ENCODE peak calls at places on chromosomes 13 and 19, in five cellular contexts. D is cardiac muscle cell, Z is GM23338, B is choroid plexus epithelial cell, G is H9. A is an unnamed sample.

GRCh38 chr13:72293206-72293605 is 426.2 kb upstream of the DACH1 start:
- DNase-seq in D (no peak), Z (no peak), B (no peak), G (no peak), A (no peak)

GRCh38 chr19:4704317-4704673 is 19.3 kb downstream of the DPP9 start:
- DNase-seq in D (no peak), Z (no peak), B (no peak), G (no peak), A (no peak)

GRCh38 chr19:29404015-29404414 is 121.8 kb upstream of the VSTM2B start:
- DNase-seq in D (no peak), Z (no peak), B (no peak), G (no peak), A (no peak)

GRCh38 chr19:17725422-17726078 is 6.3 kb downstream of the MAP1S start:
- DNase-seq in D (no peak), Z (peak; percentile 74), B (no peak), G (peak; percentile 72), A (no peak)

GRCh38 chr19:53958168-53958571 is 4.6 kb upstream of the CACNG8 start:
- DNase-seq in D (peak; percentile 56), Z (peak; percentile 96), B (peak; percentile 29), G (peak; percentile 80), A (no peak)

GRCh38 chr13:21528616-21529015 is 69.5 kb upstream of the ZDHHC20 start:
- DNase-seq in D (peak; percentile 15), Z (no peak), B (peak; percentile 67), G (no peak), A (no peak)

GRCh38 chr13:84431646-84432045 is 549.4 kb upstream of the SLITRK1 start:
- DNase-seq in D (no peak), Z (no peak), B (peak; percentile 50), G (no peak), A (no peak)

GRCh38 chr19:17942582-17943283 is 9.9 kb downstream of the CCDC124 start:
- DNase-seq in D (no peak), Z (peak; percentile 85), B (no peak), G (peak; percentile 76), A (no peak)

GRCh38 chr13:94549241-94550029 is 46.5 kb downstream of the TGDS start:
- DNase-seq in D (peak; percentile 96), Z (peak; percentile 87), B (peak; percentile 96), G (peak; percentile 91), A (peak; percentile 86)

GRCh38 chr19:45524575-45525129 is 17.4 kb downstream of the VASP start:
- DNase-seq in D (no peak), Z (no peak), B (no peak), G (no peak), A (no peak)

GRCh38 chr19:36113895-36114762 is 546 bp downstream of the POLR2I start:
- DNase-seq in D (peak; percentile 43), Z (peak; percentile 83), B (peak; percentile 24), G (peak; percentile 64), A (peak; percentile 40)

GRCh38 chr19:39924952-39925351 is 9.5 kb downstream of the FCGBP start:
- DNase-seq in D (no peak), Z (no peak), B (no peak), G (no peak), A (no peak)

GRCh38 chr13:49421391-49421790 is 22.5 kb downstream of the CAB39L start:
- DNase-seq in D (peak; percentile 27), Z (peak; percentile 74), B (peak; percentile 28), G (peak; percentile 78), A (peak; percentile 8)

GRCh38 chr13:73224708-73225107 is 165.9 kb downstream of the KLF5 start:
- DNase-seq in D (peak; percentile 41), Z (no peak), B (peak; percentile 11), G (no peak), A (peak; percentile 89)

GRCh38 chr13:49238621-49239020 is 9.1 kb upstream of the CDADC1 start:
- DNase-seq in D (no peak), Z (no peak), B (no peak), G (no peak), A (no peak)

GRCh38 chr13:45728759-45729158 is 26.6 kb downstream of the CBY2 start:
- DNase-seq in D (peak; percentile 7), Z (peak; percentile 89), B (no peak), G (peak; percentile 79), A (peak; percentile 34)

GRCh38 chr13:77298403-77298802 is 28.5 kb downstream of the MYCBP2 start:
- DNase-seq in D (no peak), Z (no peak), B (no peak), G (no peak), A (no peak)

GRCh38 chr13:101627556-101627943 is 175.1 kb downstream of the ITGBL1 start:
- DNase-seq in D (no peak), Z (no peak), B (no peak), G (no peak), A (no peak)

GRCh38 chr19:57302020-57302465 is 18.2 kb upstream of the ZNF543 start:
- DNase-seq in D (peak; percentile 97), Z (no peak), B (peak; percentile 98), G (no peak), A (peak; percentile 98)

GRCh38 chr19:34573226-34573864 is 91.8 kb downstream of the WTIP start:
- DNase-seq in D (no peak), Z (no peak), B (no peak), G (no peak), A (no peak)

GRCh38 chr19:50248413-50248812 is 45.0 kb downstream of the MYH14 start:
- DNase-seq in D (no peak), Z (no peak), B (no peak), G (no peak), A (no peak)

GRCh38 chr19:956747-957451 is 27.2 kb upstream of the WDR18 start:
- DNase-seq in D (peak; percentile 33), Z (peak; percentile 60), B (peak; percentile 36), G (peak; percentile 67), A (no peak)

GRCh38 chr13:27922974-27923612 is 3.3 kb downstream of the PDX1 start:
- DNase-seq in D (no peak), Z (peak; percentile 19), B (no peak), G (no peak), A (no peak)
- TF ChIP-seq CTCF in D (no peak), Z (no peak), B (no peak), G (no peak), A (no peak)

GRCh38 chr13:29254971-29255370 is 340.5 kb downstream of the SLC7A1 start:
- DNase-seq in D (no peak), Z (no peak), B (no peak), G (no peak), A (no peak)
- TF ChIP-seq CTCF in D (no peak), Z (no peak), B (no peak), G (no peak), A (no peak)

GRCh38 chr13:95793018-95793555 is 116.1 kb downstream of the DNAJC3 start:
- DNase-seq in D (peak; percentile 11), Z (no peak), B (no peak), G (no peak), A (no peak)
- TF ChIP-seq CTCF in D (no peak), Z (no peak), B (no peak), G (no peak), A (no peak)

GRCh38 chr19:32324631-32325215 is 20.7 kb upstream of the ZNF507 start:
- DNase-seq in D (peak; percentile 33), Z (no peak), B (peak; percentile 42), G (no peak), A (no peak)
- TF ChIP-seq CTCF in D (peak; percentile 31), Z (peak; percentile 37), B (peak; percentile 37), G (no peak), A (no peak)

GRCh38 chr13:39144941-39145533 is 106.8 kb downstream of the NHLRC3 start:
- DNase-seq in D (peak; percentile 86), Z (peak; percentile 80), B (peak; percentile 87), G (peak; percentile 51), A (peak; percentile 75)
- TF ChIP-seq CTCF in D (peak; percentile 84), Z (peak; percentile 88), B (peak; percentile 93), G (peak; percentile 81), A (peak; percentile 66)

GRCh38 chr19:15843186-15843585 is 27.7 kb upstream of the OR10H1 start:
- DNase-seq in D (no peak), Z (no peak), B (no peak), G (no peak), A (no peak)

GRCh38 chr19:15836595-15837398 is 21.3 kb upstream of the OR10H1 start:
- DNase-seq in D (peak; percentile 97), Z (no peak), B (peak; percentile 93), G (no peak), A (peak; percentile 99)

GRCh38 chr19:15846923-15847322 is 31.5 kb upstream of the OR10H1 start:
- DNase-seq in D (no peak), Z (no peak), B (no peak), G (no peak), A (no peak)

GRCh38 chr19:15840833-15841232 is 25.4 kb upstream of the OR10H1 start:
- DNase-seq in D (no peak), Z (no peak), B (no peak), G (no peak), A (no peak)

DNA sequence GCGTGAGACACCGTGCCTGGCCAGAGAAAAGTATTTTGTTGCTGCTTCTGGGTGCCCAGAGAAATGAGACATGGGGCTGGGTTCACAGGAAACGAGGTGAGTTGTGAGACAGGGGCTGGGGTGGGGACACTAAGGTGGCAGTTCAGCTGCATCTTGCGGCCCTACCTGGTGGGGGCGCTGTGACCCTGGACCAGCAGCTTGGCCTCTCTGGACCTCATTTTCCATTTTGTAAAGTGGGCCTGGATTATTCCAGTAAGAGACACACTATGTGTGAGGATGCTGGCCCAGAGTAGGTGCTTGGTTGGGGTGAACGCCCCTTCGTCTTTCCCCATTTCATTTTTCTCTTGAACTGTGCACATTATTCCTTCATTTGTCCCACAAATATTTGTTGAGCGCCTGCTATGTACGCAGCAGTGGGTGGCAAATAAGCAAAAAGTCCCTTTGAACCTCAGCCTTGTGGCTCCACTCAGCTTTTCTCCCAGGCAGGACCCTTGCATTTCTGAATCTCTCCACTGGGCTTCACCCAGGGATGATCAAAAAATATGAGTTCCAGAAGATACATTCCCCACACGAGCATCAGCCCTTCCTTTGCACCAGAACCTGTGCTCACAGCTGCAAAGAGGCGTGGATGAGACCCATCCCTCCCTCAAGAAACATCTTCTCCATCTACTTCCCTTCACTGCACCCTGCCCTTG is 26.6 kb upstream of the OR10H1 start:
- DNase-seq in D (no peak), Z (no peak), B (no peak), G (no peak), A (no peak)
- TF ChIP-seq CTCF in D (no peak), Z (no peak), B (no peak), G (no peak), A (no peak)